ENCODE peak calls at places on chromosomes 12 and 14, in ten cellular contexts. G is occipital lobe; D is central memory CD4-positive, alpha-beta T cell; P is AG04450; A is pulmonary artery endothelial cell; S is NCI-H2029; M is stimulated activated CD4-positive, alpha-beta T cell treated with anti-CD3 and anti-CD28 coated beads, Interleukin-4, amount 100 ng/mL, for 24 hours; N is NCI-H1694 treated with DMSO at 0.1 percent for 48 hours; C is HT1080; R is GM12891. U is an unnamed sample.

GRCh38 chr14:102279688-102280348 is 25.1 kb downstream of the MOK start:
- DNase-seq in R (no peak), G (no peak), D (no peak), A (no peak), C (peak; percentile 99), M (peak; percentile 6), N (no peak), P (peak; percentile 96), S (no peak), U (no peak)

GRCh38 chr14:105913221-105913620 is 386.8 kb downstream of the TMEM121 start:
- DNase-seq in G (no peak), P (no peak), R (no peak), D (no peak), N (no peak), A (no peak), S (no peak), M (no peak), C (no peak), U (no peak)

GRCh38 chr14:77161011-77161410 is 19.4 kb upstream of the ZDHHC22 start:
- DNase-seq in S (no peak), N (no peak), M (no peak), R (no peak), A (no peak), G (no peak), P (no peak), C (no peak), D (no peak), U (no peak)

GRCh38 chr14:81449114-81449513 is 49.0 kb upstream of the STON2 start:
- DNase-seq in R (no peak), A (no peak), D (no peak), C (no peak), M (no peak), G (no peak), S (no peak), N (no peak), P (no peak), U (no peak)

GRCh38 chr12:121858662-121859572 is at the start of gene HPD:
- DNase-seq in D (no peak), A (no peak), N (no peak), P (peak; percentile 41), S (no peak), G (no peak), C (peak; percentile 60), M (no peak), R (no peak), U (no peak)

GRCh38 chr14:33287204-33287603 is 348.5 kb downstream of the NPAS3 start:
- DNase-seq in G (no peak), N (no peak), A (no peak), S (no peak), C (no peak), P (no peak), M (no peak), D (no peak), R (no peak), U (no peak)

GRCh38 chr12:77943466-77943865 is 112.8 kb downstream of the NAV3 start:
- DNase-seq in P (no peak), C (peak; percentile 69), N (no peak), S (peak; percentile 2), M (no peak), D (no peak), A (peak; percentile 43), G (no peak), R (no peak), U (no peak)

GRCh38 chr14:49880267-49881064 is 12.4 kb upstream of the ARF6 start:
- DNase-seq in A (no peak), M (no peak), S (no peak), G (no peak), C (peak; percentile 48), R (no peak), D (no peak), N (no peak), P (no peak), U (no peak)

GRCh38 chr14:105889666-105890473 is 363.5 kb downstream of the TMEM121 start:
- DNase-seq in G (no peak), S (no peak), C (no peak), R (no peak), P (no peak), A (no peak), D (no peak), M (no peak), N (no peak), U (no peak)

GRCh38 chr12:56840922-56841321 is 77.8 kb downstream of the HSD17B6 start:
- DNase-seq in D (no peak), A (no peak), M (no peak), R (no peak), S (no peak), N (no peak), C (no peak), G (no peak), P (no peak), U (no peak)

GRCh38 chr12:76964784-76965571 is 86.2 kb upstream of the CSRP2 start:
- DNase-seq in A (no peak), N (no peak), R (no peak), M (no peak), S (no peak), D (no peak), P (no peak), G (no peak), C (no peak), U (no peak)

GRCh38 chr14:101707285-101707842 is 54.1 kb upstream of the PPP2R5C start:
- DNase-seq in G (peak; percentile 44), A (peak; percentile 20), C (peak; percentile 78), N (peak; percentile 94), P (peak; percentile 61), M (peak; percentile 74), D (peak; percentile 79), S (peak; percentile 33), R (peak; percentile 54), U (peak; percentile 65)

GRCh38 chr14:66507181-66507721 is 696 bp upstream of the GPHN start:
- DNase-seq in C (no peak), D (no peak), M (peak; percentile 38), A (no peak), S (no peak), N (peak; percentile 69), R (no peak), P (no peak), G (no peak), U (no peak)

GRCh38 chr14:20618328-20618749 is 23.2 kb downstream of the OR6S1 start:
- DNase-seq in C (no peak), D (no peak), S (no peak), M (no peak), A (no peak), R (no peak), G (no peak), P (no peak), N (no peak), U (no peak)

GRCh38 chr12:3350432-3350831 is 140.6 kb upstream of the PRMT8 start:
- DNase-seq in M (no peak), A (no peak), P (no peak), D (no peak), G (no peak), N (no peak), R (no peak), C (no peak), S (no peak), U (no peak)

GRCh38 chr14:24240110-24240918 is 2.1 kb downstream of the TINF2 start:
- DNase-seq in S (no peak), A (no peak), R (no peak), G (no peak), D (no peak), M (no peak), P (no peak), C (no peak), N (no peak), U (no peak)

GRCh38 chr12:115755061-115755751 is 522.3 kb downstream of the MED13L start:
- DNase-seq in C (no peak), S (no peak), R (no peak), G (no peak), A (no peak), P (no peak), M (no peak), N (no peak), D (no peak), U (no peak)

GRCh38 chr12:100793182-100793581 is 1.4 kb upstream of the ANO4 start:
- DNase-seq in C (peak; percentile 24), A (no peak), M (no peak), D (no peak), N (no peak), S (no peak), P (no peak), R (no peak), G (no peak), U (no peak)

GRCh38 chr12:53941750-53942149 is 3.1 kb downstream of the HOXC13 start:
- DNase-seq in S (no peak), G (no peak), A (no peak), R (no peak), C (no peak), N (no peak), D (no peak), M (no peak), P (no peak), U (no peak)

GRCh38 chr12:25716842-25717241 is 163.8 kb upstream of the LMNTD1 start:
- DNase-seq in D (no peak), M (no peak), G (no peak), P (no peak), A (no peak), C (no peak), S (no peak), R (no peak), N (no peak), U (no peak)

GRCh38 chr12:82279597-82279996 is 78.6 kb downstream of the CCDC59 start:
- DNase-seq in P (no peak), S (peak; percentile 70), M (no peak), D (no peak), A (no peak), C (no peak), N (no peak), G (no peak), R (no peak), U (peak; percentile 56)

GRCh38 chr12:116765271-116765670 is 27.2 kb downstream of the RNFT2 start:
- DNase-seq in M (no peak), G (no peak), N (no peak), S (no peak), R (no peak), A (no peak), C (no peak), D (no peak), P (no peak), U (no peak)

GRCh38 chr14:104393898-104394605 is 185.5 kb upstream of the C14orf180 start:
- DNase-seq in P (no peak), C (peak; percentile 23), D (peak; percentile 87), A (peak; percentile 47), S (no peak), N (peak; percentile 23), R (no peak), M (peak; percentile 52), G (no peak), U (no peak)

GRCh38 chr14:74549588-74549987 is 56.0 kb downstream of the ISCA2 start:
- DNase-seq in A (no peak), C (no peak), M (no peak), N (no peak), G (no peak), R (no peak), P (no peak), D (no peak), S (no peak), U (no peak)

GRCh38 chr14:105092912-105093425 is 27.7 kb upstream of the GPR132 start:
- DNase-seq in C (no peak), M (peak; percentile 61), S (no peak), N (peak; percentile 70), P (no peak), D (peak; percentile 63), G (no peak), A (no peak), R (peak; percentile 70), U (peak; percentile 64)

GRCh38 chr12:132007041-132007440 is 57.3 kb downstream of the EP400 start:
- DNase-seq in A (no peak), M (no peak), G (no peak), P (no peak), D (no peak), N (no peak), C (no peak), R (no peak), S (no peak), U (no peak)

GRCh38 chr12:106345739-106346138 is 11.8 kb upstream of the POLR3B start:
- DNase-seq in S (no peak), M (no peak), R (no peak), N (peak; percentile 2), P (no peak), C (peak; percentile 77), D (no peak), G (no peak), A (peak; percentile 26), U (peak; percentile 70)

GRCh38 chr12:24770334-24770733 is 178.6 kb downstream of the BCAT1 start:
- DNase-seq in C (no peak), R (no peak), N (no peak), P (no peak), M (no peak), A (no peak), D (no peak), G (no peak), S (no peak), U (no peak)

U was measured in NCI-H146.